ENCODE peak calls at places on chromosomes 13 and 19, in ten cellular contexts. H, X, F, M, N, B, U, V, K and Y are unnamed samples.

GRCh38 chr13:95788100-95788463 is 111.1 kb downstream of the DNAJC3 start:
- DNase-seq in H (no peak), X (no peak), F (no peak), M (no peak), N (no peak), B (no peak), U (no peak), V (no peak), K (no peak), Y (no peak)

GRCh38 chr13:62294210-62294609 is 878.6 kb upstream of the PCDH20 start:
- DNase-seq in H (no peak), X (no peak), F (no peak), M (no peak), N (peak; percentile 14), B (no peak), U (no peak), V (no peak), K (no peak), Y (no peak)

GRCh38 chr13:51861728-51862300 is at the start of gene CCDC70:
- DNase-seq in H (no peak), X (no peak), F (no peak), M (peak; percentile 10), N (peak; percentile 25), B (no peak), U (no peak), V (no peak), K (no peak), Y (no peak)

GRCh38 chr19:53772943-53773342 is 51.2 kb downstream of the NLRP12 start:
- DNase-seq in H (peak; percentile 34), X (peak; percentile 62), F (peak; percentile 3), M (peak; percentile 61), N (peak; percentile 18), B (peak; percentile 95), U (peak; percentile 21), V (peak; percentile 69), K (peak; percentile 53), Y (peak; percentile 53)

GRCh38 chr19:11737964-11738745 is 591 bp downstream of the ZNF823 start:
- DNase-seq in H (peak; percentile 23), X (peak; percentile 37), F (no peak), M (peak; percentile 70), N (no peak), B (peak; percentile 56), U (peak; percentile 35), V (peak; percentile 86), K (peak; percentile 70), Y (peak; percentile 69)

GRCh38 chr19:33677745-33678426 is 56.1 kb downstream of the CHST8 start:
- DNase-seq in H (no peak), X (peak; percentile 18), F (no peak), M (no peak), N (no peak), B (peak; percentile 66), U (no peak), V (no peak), K (no peak), Y (no peak)

GRCh38 chr19:15456441-15456840 is 6.7 kb upstream of the WIZ start:
- DNase-seq in H (no peak), X (no peak), F (no peak), M (no peak), N (no peak), B (no peak), U (no peak), V (no peak), K (no peak), Y (no peak)

GRCh38 chr19:17391371-17392151 is 2.4 kb downstream of the CCDC194 start:
- DNase-seq in H (no peak), X (no peak), F (no peak), M (no peak), N (no peak), B (peak; percentile 49), U (no peak), V (no peak), K (no peak), Y (peak; percentile 93)

GRCh38 chr13:23432589-23432988 is 913 bp downstream of the SACS start:
- DNase-seq in H (no peak), X (no peak), F (no peak), M (no peak), N (no peak), B (no peak), U (no peak), V (no peak), K (no peak), Y (no peak)

GRCh38 chr13:23433171-23434153 is at the start of gene SACS:
- DNase-seq in H (no peak), X (no peak), F (no peak), M (peak; percentile 86), N (no peak), B (peak; percentile 98), U (no peak), V (no peak), K (no peak), Y (no peak)

GRCh38 chr13:23427342-23428182 is 5.9 kb downstream of the SACS start:
- DNase-seq in H (peak; percentile 82), X (peak; percentile 40), F (no peak), M (peak; percentile 91), N (peak; percentile 72), B (no peak), U (peak; percentile 57), V (no peak), K (no peak), Y (no peak)

GRCh38 chr13:23430664-23431063 is 2.8 kb downstream of the SACS start:
- DNase-seq in H (no peak), X (no peak), F (no peak), M (no peak), N (no peak), B (no peak), U (no peak), V (no peak), K (no peak), Y (no peak)

DNA sequence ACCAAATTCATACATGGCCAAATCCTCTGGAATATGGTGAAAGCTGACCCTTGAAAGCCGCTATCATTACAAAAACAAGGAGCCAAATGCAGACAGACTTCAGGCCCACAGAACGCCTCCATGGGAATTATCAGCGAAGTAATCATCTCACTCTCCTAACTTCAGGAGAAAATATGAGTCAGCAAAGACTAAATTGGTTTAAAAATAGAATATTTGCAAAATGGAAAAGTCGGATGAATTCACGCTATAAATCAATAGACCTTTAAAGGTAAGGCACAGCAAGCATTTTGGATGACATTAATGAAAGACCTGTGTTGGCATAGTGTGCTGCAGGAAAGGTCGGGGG is 5.3 kb downstream of the SACS start:
- DNase-seq in H (no peak), X (no peak), F (no peak), M (peak; percentile 67), N (no peak), B (no peak), U (no peak), V (no peak), K (no peak), Y (no peak)
- H3K27ac ChIP-seq in H (peak overlapping the region; percentile 83), X (peak overlapping the region; percentile 88), F (no peak overlapping the region), M (peak overlapping the region; percentile 71), N (peak overlapping the region; percentile 57), B (no peak overlapping the region), U (peak overlapping the region; percentile 81), V (no peak overlapping the region), K (no peak overlapping the region), Y (no peak overlapping the region)

GRCh38 chr13:26473571-26474230 is 83.8 kb upstream of the WASF3 start:
- DNase-seq in H (no peak), X (no peak), F (no peak), M (no peak), N (no peak), B (no peak), U (no peak), V (no peak), K (no peak), Y (no peak)

GRCh38 chr13:26474286-26474685 is 83.2 kb upstream of the WASF3 start:
- DNase-seq in H (no peak), X (no peak), F (no peak), M (no peak), N (no peak), B (no peak), U (no peak), V (no peak), K (no peak), Y (no peak)

GRCh38 chr13:26476744-26477129 is 80.7 kb upstream of the WASF3 start:
- DNase-seq in H (no peak), X (no peak), F (no peak), M (no peak), N (no peak), B (no peak), U (no peak), V (no peak), K (no peak), Y (no peak)

GRCh38 chr13:26476111-26476743 is 81.3 kb upstream of the WASF3 start:
- DNase-seq in H (no peak), X (peak; percentile 43), F (no peak), M (peak; percentile 75), N (no peak), B (peak; percentile 68), U (no peak), V (no peak), K (no peak), Y (no peak)

GRCh38 chr13:26475176-26476110 is 82.0 kb upstream of the WASF3 start:
- DNase-seq in H (no peak), X (no peak), F (no peak), M (no peak), N (no peak), B (peak; percentile 82), U (no peak), V (no peak), K (no peak), Y (no peak)
- H3K27ac ChIP-seq in H (no peak overlapping the region), X (peak overlapping the region; percentile 75), F (no peak overlapping the region), M (peak overlapping the region; percentile 53), N (no peak overlapping the region), B (peak overlapping the region; percentile 95), U (no peak overlapping the region), V (no peak overlapping the region), K (no peak overlapping the region), Y (no peak overlapping the region)

DNA sequence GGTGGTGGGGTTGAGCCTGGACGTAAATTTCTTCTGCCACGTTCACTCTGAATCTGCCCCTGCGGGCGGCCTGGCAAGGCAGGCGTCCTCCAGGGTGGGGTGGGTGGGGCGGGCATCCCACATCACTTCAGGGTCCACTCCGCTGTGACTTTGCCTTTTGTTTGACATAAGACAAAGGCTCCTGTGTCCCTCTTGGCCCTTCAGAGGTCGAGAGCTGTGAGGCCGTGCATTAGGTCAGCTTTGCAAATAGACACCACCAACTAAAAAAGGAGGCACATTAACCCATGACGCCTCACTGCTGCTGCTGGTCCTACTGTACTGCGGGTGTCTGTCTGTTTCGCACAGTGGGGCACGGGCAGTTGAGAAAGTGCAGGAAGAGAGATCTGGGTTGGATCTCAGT is 10.5 kb upstream of the ZNF536 start:
- DNase-seq in H (no peak), X (no peak), F (no peak), M (no peak), N (no peak), B (no peak), U (no peak), V (no peak), K (no peak), Y (no peak)
- H3K27ac ChIP-seq in H (no peak overlapping the region), X (no peak overlapping the region), F (no peak overlapping the region), M (no peak overlapping the region), N (no peak overlapping the region), B (no peak overlapping the region), U (no peak overlapping the region), V (no peak overlapping the region), K (no peak overlapping the region), Y (no peak overlapping the region)

GRCh38 chr19:47644199-47644598 is 35.3 kb downstream of the BICRA start:
- DNase-seq in H (no peak), X (no peak), F (no peak), M (no peak), N (no peak), B (no peak), U (no peak), V (no peak), K (no peak), Y (no peak)

GRCh38 chr19:47641891-47642485 is 33.1 kb downstream of the BICRA start:
- DNase-seq in H (no peak), X (no peak), F (no peak), M (no peak), N (no peak), B (no peak), U (no peak), V (no peak), K (no peak), Y (no peak)

GRCh38 chr19:47643281-47643680 is 34.3 kb downstream of the BICRA start:
- DNase-seq in H (no peak), X (no peak), F (no peak), M (no peak), N (no peak), B (no peak), U (no peak), V (no peak), K (no peak), Y (no peak)

GRCh38 chr19:47646924-47647323 is 38.0 kb downstream of the BICRA start:
- DNase-seq in H (no peak), X (no peak), F (no peak), M (no peak), N (no peak), B (no peak), U (no peak), V (no peak), K (no peak), Y (no peak)

DNA sequence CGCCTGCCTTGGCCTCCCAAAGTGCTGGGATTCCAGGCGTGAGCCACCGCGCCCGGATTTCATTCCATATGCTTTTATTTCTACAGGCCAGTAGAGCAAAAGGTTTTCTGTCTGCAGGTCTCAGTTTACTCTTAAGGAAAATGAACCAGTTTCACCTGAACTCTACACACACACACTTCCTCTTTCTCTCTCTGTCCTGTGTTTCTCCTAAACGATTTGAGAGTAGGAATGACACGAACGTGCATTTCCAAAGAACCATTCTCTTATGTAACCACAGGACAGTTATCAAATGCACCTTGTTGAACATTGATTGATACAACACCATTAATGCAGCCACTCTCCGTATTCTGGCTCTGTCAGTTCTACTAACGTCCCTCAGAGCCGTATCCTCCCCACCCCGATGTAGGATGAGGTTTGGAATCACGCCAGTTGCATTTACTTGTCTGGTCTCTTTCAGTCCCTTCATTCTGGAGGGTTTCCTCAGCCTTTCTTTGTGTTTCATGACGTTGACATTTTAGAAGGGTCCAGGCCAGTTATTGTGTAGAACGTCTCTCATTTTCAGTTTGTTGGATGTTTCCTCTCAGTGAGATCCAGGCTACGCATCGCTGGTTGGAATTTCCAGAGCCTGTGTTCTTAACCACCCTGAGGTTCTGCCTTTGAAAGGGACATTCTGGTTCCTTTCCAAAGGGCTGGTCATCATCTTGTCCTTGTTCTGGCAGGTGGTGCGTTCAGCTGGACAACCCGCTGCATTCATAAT is 36.0 kb downstream of the BICRA start:
- DNase-seq in H (no peak), X (no peak), F (no peak), M (no peak), N (no peak), B (no peak), U (no peak), V (no peak), K (no peak), Y (no peak)
- H3K27ac ChIP-seq in H (peak overlapping the region; percentile 65), X (no peak overlapping the region), F (no peak overlapping the region), M (no peak overlapping the region), N (no peak overlapping the region), B (peak overlapping the region; percentile 72), U (peak overlapping the region; percentile 85), V (no peak overlapping the region), K (no peak overlapping the region), Y (no peak overlapping the region)